ENCODE peak calls at places on chromosomes 12 and 14, in ten cellular contexts. K, E, L, Z, U, F, V, O, G and N are unnamed samples.

GRCh38 chr12:28415755-28416154 is 225.5 kb downstream of the CCDC91 start:
- DNase-seq in L (no peak), U (no peak), K (no peak), V (no peak), F (no peak), Z (no peak), E (no peak), O (peak), G (peak), N (no peak)

GRCh38 chr14:58566979-58567378 is 70.8 kb upstream of the DACT1 start:
- DNase-seq in L (no peak), E (no peak), K (no peak), F (no peak), V (no peak), G (no peak), O (no peak), Z (no peak), U (no peak), N (no peak)

GRCh38 chr12:129213551-129213950 is 360.3 kb downstream of the GLT1D1 start:
- DNase-seq in E (no peak), K (no peak), Z (no peak), O (no peak), L (no peak), U (no peak), V (no peak), G (no peak), F (no peak), N (no peak)

GRCh38 chr12:123131879-123132402 is 18.9 kb downstream of the PITPNM2 start:
- DNase-seq in Z (no peak), V (no peak), E (no peak), G (no peak), K (peak), O (no peak), L (peak), U (no peak), F (no peak), N (peak)

GRCh38 chr12:58575281-58575680 is 345.0 kb downstream of the LRIG3 start:
- DNase-seq in E (no peak), K (no peak), F (no peak), U (no peak), O (no peak), L (no peak), V (no peak), Z (no peak), G (no peak), N (no peak)

GRCh38 chr14:69012251-69012953 is 33.3 kb upstream of the ACTN1 start:
- DNase-seq in E (no peak), F (no peak), K (no peak), V (no peak), U (no peak), O (no peak), Z (no peak), L (no peak), G (no peak), N (no peak)

GRCh38 chr12:56385873-56386272 is 23.2 kb upstream of the APOF start:
- DNase-seq in L (no peak), G (no peak), O (no peak), U (no peak), F (no peak), Z (no peak), K (no peak), V (no peak), E (peak), N (no peak)

GRCh38 chr12:49489154-49489553 is 49.7 kb upstream of the KCNH3 start:
- DNase-seq in G (no peak), O (no peak), U (no peak), K (no peak), E (no peak), F (no peak), V (no peak), Z (no peak), L (no peak), N (no peak)

GRCh38 chr12:24042651-24043050 is 93.2 kb upstream of the SOX5 start:
- DNase-seq in F (no peak), L (no peak), G (no peak), Z (no peak), V (no peak), O (no peak), K (no peak), U (no peak), E (no peak), N (no peak)

GRCh38 chr14:104598461-104599273 is 5.9 kb downstream of the TMEM179 start:
- DNase-seq in E (no peak), O (no peak), F (no peak), G (no peak), U (no peak), L (peak), Z (no peak), V (peak), K (no peak), N (no peak)

GRCh38 chr12:103908877-103909276 is 21.3 kb upstream of the HSP90B1 start:
- DNase-seq in E (no peak), Z (no peak), G (peak), K (no peak), U (peak), O (peak), F (no peak), V (no peak), L (no peak), N (no peak)

GRCh38 chr12:30146561-30146960 is 362.8 kb upstream of the TMTC1 start:
- DNase-seq in K (no peak), L (no peak), V (no peak), Z (no peak), F (no peak), G (no peak), U (no peak), O (no peak), E (no peak), N (no peak)